ENCODE peak calls at places on chromosomes 12 and 14, in five cellular contexts. One of them, this sample, is unnamed. For H3K9me3, the result is how much of the 10 kb centered on the place peaks cover.

GRCh38 chr14:22319526-22320352 is 269.3 kb downstream of the DAD1 start:
- DNase-seq in SK-N-SH: peak
- DNase-seq in GM12878: peak
- DNase-seq in HepG2: peak
- DNase-seq in K562: no peak
- DNase-seq in this sample: peak

GRCh38 chr14:69501362-69501964 is 16.9 kb downstream of the PLEKHD1 start:
- DNase-seq in GM12878: no peak
- DNase-seq in SK-N-SH: peak
- DNase-seq in HepG2: no peak
- DNase-seq in K562: no peak
- DNase-seq in this sample: no peak

GRCh38 chr12:98345308-98345876 is 170.0 kb upstream of the TMPO start:
- DNase-seq in K562: no peak
- DNase-seq in GM12878: no peak
- DNase-seq in SK-N-SH: no peak
- DNase-seq in HepG2: no peak
- DNase-seq in this sample: no peak

GRCh38 chr12:2212971-2213869 is 160.4 kb downstream of the CACNA1C start:
- DNase-seq in HepG2: no peak
- DNase-seq in K562: no peak
- DNase-seq in GM12878: no peak
- DNase-seq in SK-N-SH: peak
- DNase-seq in this sample: no peak

GRCh38 chr12:108721824-108722223 is 9.5 kb downstream of the CORO1C start:
- DNase-seq in HepG2: no peak
- DNase-seq in K562: no peak
- DNase-seq in SK-N-SH: no peak
- DNase-seq in GM12878: no peak
- DNase-seq in this sample: no peak

GRCh38 chr12:46153267-46153872 is 115.5 kb downstream of the SLC38A1 start:
- DNase-seq in HepG2: peak
- DNase-seq in SK-N-SH: peak
- DNase-seq in K562: no peak
- DNase-seq in GM12878: no peak
- DNase-seq in this sample: peak

GRCh38 chr12:115504241-115504941 is 773.1 kb downstream of the MED13L start:
- DNase-seq in SK-N-SH: no peak
- DNase-seq in GM12878: peak
- DNase-seq in K562: no peak
- DNase-seq in HepG2: no peak
- DNase-seq in this sample: no peak

GRCh38 chr14:61720302-61720677 is 25.0 kb downstream of the HIF1A start:
- DNase-seq in GM12878: no peak
- DNase-seq in SK-N-SH: no peak
- DNase-seq in K562: no peak
- DNase-seq in HepG2: no peak
- DNase-seq in this sample: no peak

GRCh38 chr12:11228268-11228879 is 41.1 kb downstream of the PRB3 start:
- DNase-seq in K562: peak
- DNase-seq in GM12878: peak
- DNase-seq in HepG2: peak
- DNase-seq in SK-N-SH: peak
- DNase-seq in this sample: peak

GRCh38 chr12:49293056-49293956 is 1.6 kb upstream of the PRPH start:
- DNase-seq in GM12878: no peak
- DNase-seq in HepG2: no peak
- DNase-seq in SK-N-SH: peak
- DNase-seq in K562: no peak
- DNase-seq in this sample: no peak

GRCh38 chr14:96164861-96165490 is 39.7 kb upstream of the BDKRB2 start:
- DNase-seq in GM12878: no peak
- DNase-seq in SK-N-SH: no peak
- DNase-seq in HepG2: no peak
- DNase-seq in K562: no peak
- DNase-seq in this sample: no peak

GRCh38 chr12:54372113-54372806 is 8.0 kb upstream of the GPR84 start:
- DNase-seq in SK-N-SH: no peak
- DNase-seq in HepG2: no peak
- DNase-seq in K562: no peak
- DNase-seq in GM12878: no peak
- DNase-seq in this sample: no peak

GRCh38 chr12:102474438-102475064 is 5.8 kb downstream of the IGF1 start:
- DNase-seq in GM12878: no peak
- DNase-seq in HepG2: no peak
- DNase-seq in SK-N-SH: no peak
- DNase-seq in K562: peak
- DNase-seq in this sample: peak

GRCh38 chr12:79891506-79892162 is 43.3 kb downstream of the PPP1R12A start:
- DNase-seq in GM12878: no peak
- DNase-seq in K562: no peak
- DNase-seq in HepG2: no peak
- DNase-seq in SK-N-SH: no peak
- DNase-seq in this sample: no peak

GRCh38 chr14:32428149-32428548 is 99.1 kb downstream of the AKAP6 start:
- DNase-seq in SK-N-SH: no peak
- DNase-seq in K562: no peak
- DNase-seq in HepG2: no peak
- DNase-seq in GM12878: no peak
- DNase-seq in this sample: no peak

GRCh38 chr14:43896044-43896443 is 611.0 kb downstream of the FSCB start:
- DNase-seq in K562: no peak
- DNase-seq in HepG2: peak
- DNase-seq in SK-N-SH: no peak
- DNase-seq in GM12878: no peak
- DNase-seq in this sample: no peak

GRCh38 chr12:78584695-78585094 is 279.9 kb upstream of the SYT1 start:
- DNase-seq in HepG2: peak
- DNase-seq in GM12878: no peak
- DNase-seq in K562: no peak
- DNase-seq in SK-N-SH: no peak
- DNase-seq in this sample: peak

GRCh38 chr12:48765753-48766162 is 23.1 kb downstream of the ADCY6 start:
- DNase-seq in SK-N-SH: no peak
- DNase-seq in HepG2: no peak
- DNase-seq in K562: no peak
- DNase-seq in GM12878: no peak
- DNase-seq in this sample: no peak

GRCh38 chr12:125403145-125403789 is 338.0 kb downstream of the AACS start:
- DNase-seq in GM12878: no peak
- DNase-seq in K562: peak
- DNase-seq in SK-N-SH: peak
- DNase-seq in HepG2: peak
- DNase-seq in this sample: peak

GRCh38 chr12:113900711-113901110 is 65.4 kb downstream of the RBM19 start:
- DNase-seq in GM12878: no peak
- DNase-seq in K562: no peak
- DNase-seq in HepG2: no peak
- DNase-seq in SK-N-SH: no peak
- DNase-seq in this sample: no peak

GRCh38 chr12:132021965-132022364 is 72.2 kb downstream of the EP400 start:
- DNase-seq in K562: no peak
- DNase-seq in SK-N-SH: no peak
- DNase-seq in HepG2: no peak
- DNase-seq in GM12878: no peak
- DNase-seq in this sample: no peak

GRCh38 chr12:80186727-80187217 is 87.4 kb downstream of the OTOGL start:
- DNase-seq in GM12878: peak
- DNase-seq in SK-N-SH: peak
- DNase-seq in HepG2: peak
- DNase-seq in K562: peak
- DNase-seq in this sample: peak

DNA sequence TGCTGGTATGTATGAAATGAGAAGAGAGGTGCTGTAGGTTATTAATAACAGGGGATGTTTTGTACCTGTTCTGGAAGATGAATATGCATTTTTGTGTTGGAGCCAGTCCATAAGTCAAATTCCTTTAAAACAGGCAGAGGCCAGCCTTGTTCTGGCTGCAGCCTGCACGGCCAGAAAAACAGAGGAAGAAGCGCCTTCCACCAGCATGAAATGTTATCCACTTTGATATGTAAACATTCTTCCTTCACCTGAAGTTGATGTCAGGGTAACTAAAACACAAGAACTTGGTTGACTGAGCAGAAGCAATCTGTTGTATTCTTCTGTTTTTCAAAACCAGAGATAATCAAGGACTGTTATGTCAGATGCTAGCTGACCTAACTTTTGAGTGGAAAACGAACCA is 237.9 kb upstream of the PLEKHG7 start:
- DNase-seq in K562: no peak
- DNase-seq in GM12878: no peak
- DNase-seq in SK-N-SH: no peak
- DNase-seq in HepG2: no peak
- DNase-seq in this sample: no peak
- TF ChIP-seq ZBTB33 in K562: no peak
- TF ChIP-seq ZBTB33 in GM12878: no peak
- TF ChIP-seq ZBTB33 in SK-N-SH: no peak
- TF ChIP-seq ZBTB33 in HepG2: no peak
- TF ChIP-seq ZBTB33 in this sample: no peak

DNA sequence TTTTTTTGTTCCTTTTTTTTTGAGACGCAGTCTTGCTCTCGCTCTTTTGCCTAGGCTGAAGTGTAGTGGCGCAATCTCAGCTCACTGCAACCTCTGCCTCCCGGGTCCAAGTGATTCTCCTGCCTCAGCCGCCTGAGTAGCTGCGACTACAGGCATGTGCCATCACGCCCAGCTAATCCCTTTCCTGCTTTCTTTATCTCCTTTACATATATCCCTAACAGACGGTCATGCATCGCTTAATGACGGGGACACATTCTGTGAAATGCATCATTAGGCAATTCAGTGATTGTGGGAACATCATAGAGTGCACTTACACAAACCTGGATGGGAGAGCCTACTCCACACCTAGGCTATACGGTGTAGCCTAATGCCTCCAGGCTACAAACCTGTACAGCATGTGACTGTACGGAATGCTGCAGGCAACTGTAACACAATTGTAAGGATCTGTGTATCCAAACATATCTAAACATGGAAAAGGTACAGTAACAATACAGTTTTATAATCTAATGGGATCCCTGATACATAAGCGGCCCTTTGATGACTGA is 32.8 kb downstream of the NOS1 start:
- DNase-seq in GM12878: no peak
- DNase-seq in SK-N-SH: no peak
- DNase-seq in HepG2: no peak
- DNase-seq in K562: no peak
- DNase-seq in this sample: no peak
- H3K9me3 ChIP-seq in GM12878: under half
- H3K9me3 ChIP-seq in SK-N-SH: under half
- H3K9me3 ChIP-seq in HepG2: under half
- H3K9me3 ChIP-seq in K562: under half
- H3K9me3 ChIP-seq in this sample: under half

DNA sequence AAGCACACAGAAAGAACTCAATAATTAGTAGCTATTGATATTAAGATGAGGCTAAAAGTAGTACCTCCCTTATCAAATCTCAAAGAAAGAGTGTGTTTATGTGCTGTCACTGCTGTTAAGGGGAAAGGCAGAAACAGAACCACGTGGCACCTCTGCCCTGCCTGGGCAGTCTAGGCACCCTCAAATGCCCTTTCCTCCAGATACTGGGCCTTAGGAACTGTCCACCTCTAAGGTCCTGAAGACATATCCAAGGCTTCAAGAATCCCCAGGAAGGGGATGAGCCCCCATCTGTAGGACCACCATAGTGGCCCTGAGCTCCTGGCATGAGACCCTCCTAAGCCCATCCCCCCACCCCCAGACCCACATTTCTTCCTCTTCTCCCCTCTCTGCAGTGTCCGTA is 29.1 kb downstream of the NGB start:
- DNase-seq in K562: no peak
- DNase-seq in HepG2: no peak
- DNase-seq in GM12878: no peak
- DNase-seq in SK-N-SH: no peak
- DNase-seq in this sample: no peak
- TF ChIP-seq ZBTB33 in K562: no peak
- TF ChIP-seq ZBTB33 in HepG2: no peak
- TF ChIP-seq ZBTB33 in GM12878: no peak
- TF ChIP-seq ZBTB33 in SK-N-SH: no peak
- TF ChIP-seq ZBTB33 in this sample: no peak

GRCh38 chr12:103736572-103736971 is 104.5 kb downstream of the NT5DC3 start:
- DNase-seq in HepG2: no peak
- DNase-seq in GM12878: no peak
- DNase-seq in K562: no peak
- DNase-seq in SK-N-SH: no peak
- DNase-seq in this sample: no peak

GRCh38 chr12:103737881-103738280 is 103.2 kb downstream of the NT5DC3 start:
- DNase-seq in K562: no peak
- DNase-seq in HepG2: no peak
- DNase-seq in GM12878: no peak
- DNase-seq in SK-N-SH: no peak
- DNase-seq in this sample: no peak

GRCh38 chr12:103742349-103742784 is 98.7 kb downstream of the NT5DC3 start:
- DNase-seq in SK-N-SH: peak
- DNase-seq in K562: no peak
- DNase-seq in GM12878: no peak
- DNase-seq in HepG2: no peak
- DNase-seq in this sample: no peak

GRCh38 chr12:103743788-103744187 is 97.2 kb downstream of the NT5DC3 start:
- DNase-seq in HepG2: no peak
- DNase-seq in GM12878: no peak
- DNase-seq in SK-N-SH: no peak
- DNase-seq in K562: no peak
- DNase-seq in this sample: no peak

DNA sequence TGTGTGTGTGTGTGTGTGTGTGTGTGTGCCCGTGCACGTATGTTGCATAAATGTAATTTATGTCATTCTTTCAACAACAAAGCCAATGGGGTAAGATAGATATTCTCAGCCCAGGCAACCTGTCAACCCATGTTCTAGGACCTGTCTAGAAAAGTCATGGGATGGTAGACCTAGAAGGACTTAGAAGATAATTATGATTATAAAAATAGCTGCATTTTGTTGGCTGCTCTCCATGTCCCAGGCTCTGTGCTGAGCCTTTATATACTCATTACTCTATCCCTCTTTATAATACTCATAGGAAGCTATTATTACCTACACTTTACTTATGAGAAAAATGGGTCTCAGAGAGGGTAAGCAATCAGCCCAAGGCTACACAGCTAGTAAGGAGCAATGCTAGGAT is 101.5 kb downstream of the NT5DC3 start:
- DNase-seq in K562: no peak
- DNase-seq in SK-N-SH: no peak
- DNase-seq in HepG2: no peak
- DNase-seq in GM12878: no peak
- DNase-seq in this sample: no peak
- H3K9me3 ChIP-seq in K562: under half
- H3K9me3 ChIP-seq in SK-N-SH: under half
- H3K9me3 ChIP-seq in HepG2: under half
- H3K9me3 ChIP-seq in GM12878: under half
- H3K9me3 ChIP-seq in this sample: under half

GRCh38 chr14:45868377-45868776 is 615.4 kb upstream of the MIS18BP1 start:
- DNase-seq in GM12878: peak
- DNase-seq in SK-N-SH: no peak
- DNase-seq in K562: no peak
- DNase-seq in HepG2: no peak
- DNase-seq in this sample: no peak
- TF ChIP-seq ZBTB33 in GM12878: no peak
- TF ChIP-seq ZBTB33 in SK-N-SH: no peak
- TF ChIP-seq ZBTB33 in K562: no peak
- TF ChIP-seq ZBTB33 in HepG2: no peak
- TF ChIP-seq ZBTB33 in this sample: no peak